ENCODE peak calls at places on chromosomes 5 and 9, in eight cellular contexts. Y is AG09319; F is EH; Q is brain microvascular endothelial cell; D is activated CD8-positive, alpha-beta memory T cell treated with anti-CD3 and anti-CD28 coated beads for 48 hours; J is MM.1S; B is NCI-H524 treated with DMSO at 0.1 percent for 48 hours; A is NCI-H345. C is an unnamed sample.
A peak's percentile ranks its signal among the peaks of the same experiment; 100 is the strongest.

GRCh38 chr5:66169534-66169933 is 25.4 kb downstream of the SREK1 start:
- DNase-seq in Q (no peak), Y (no peak), F (peak; percentile 4), B (no peak), D (no peak), J (no peak), A (no peak), C (no peak)

GRCh38 chr5:76544268-76544926 is 78.8 kb downstream of the F2RL2 start:
- DNase-seq in J (peak; percentile 48), F (peak; percentile 3), Y (no peak), D (no peak), A (no peak), B (peak; percentile 17), Q (peak; percentile 39), C (peak; percentile 78)

GRCh38 chr9:74783408-74783807 is 104.3 kb downstream of the TRPM6 start:
- DNase-seq in B (no peak), Y (no peak), A (no peak), F (peak; percentile 88), Q (peak; percentile 63), D (no peak), J (no peak), C (no peak)

GRCh38 chr9:96769989-96770388 is 7.9 kb downstream of the ZNF510 start:
- DNase-seq in F (no peak), Y (no peak), J (no peak), A (no peak), B (no peak), Q (no peak), D (no peak), C (no peak)

GRCh38 chr9:136438909-136439549 is 616 bp downstream of the INPP5E start:
- DNase-seq in A (peak; percentile 53), Y (no peak), F (peak; percentile 35), J (peak; percentile 53), D (peak; percentile 44), Q (peak; percentile 14), B (no peak), C (peak; percentile 56)

GRCh38 chr9:8809747-8810146 is 1010.2 kb upstream of the DMAC1 start:
- DNase-seq in B (peak; percentile 52), Y (no peak), J (no peak), D (no peak), F (no peak), Q (no peak), A (no peak), C (no peak)

GRCh38 chr9:90326219-90326618 is 316.4 kb downstream of the DIRAS2 start:
- DNase-seq in Y (no peak), J (no peak), D (no peak), F (peak; percentile 10), Q (no peak), A (no peak), B (no peak), C (no peak)

GRCh38 chr5:2751592-2752021 is at the start of gene IRX2:
- DNase-seq in D (no peak), Y (peak; percentile 81), Q (no peak), B (peak; percentile 89), J (no peak), A (peak; percentile 92), F (peak; percentile 98), C (peak; percentile 95)

GRCh38 chr5:100858987-100859545 is 44.0 kb downstream of the ST8SIA4 start:
- DNase-seq in B (no peak), Q (no peak), A (no peak), D (no peak), J (no peak), F (no peak), Y (no peak), C (no peak)

GRCh38 chr5:103894882-103895281 is 332.3 kb upstream of the NUDT12 start:
- DNase-seq in D (no peak), F (peak; percentile 57), Y (no peak), A (no peak), J (no peak), Q (peak; percentile 2), B (no peak), C (no peak)

GRCh38 chr9:70466976-70467551 is 52.6 kb upstream of the KLF9 start:
- DNase-seq in J (no peak), D (no peak), Q (peak; percentile 82), B (no peak), A (no peak), F (peak; percentile 88), Y (no peak), C (no peak)

GRCh38 chr9:105295151-105295550 is 50.7 kb downstream of the SLC44A1 start:
- DNase-seq in J (no peak), F (no peak), B (no peak), Q (no peak), A (no peak), D (no peak), Y (no peak), C (no peak)

GRCh38 chr9:85212209-85212608 is 529.5 kb downstream of the AGTPBP1 start:
- DNase-seq in F (peak; percentile 15), B (no peak), Q (peak; percentile 54), Y (no peak), D (no peak), A (no peak), J (no peak), C (peak; percentile 24)

GRCh38 chr5:79261907-79262306 is 26.0 kb downstream of the JMY start:
- DNase-seq in Y (no peak), J (peak; percentile 64), D (no peak), B (no peak), Q (no peak), A (no peak), F (no peak), C (no peak)

GRCh38 chr5:81899123-81899522 is 72.7 kb upstream of the ATG10 start:
- DNase-seq in F (no peak), A (no peak), J (no peak), Q (no peak), B (no peak), D (no peak), Y (no peak), C (no peak)

GRCh38 chr5:157520911-157521703 is 54.5 kb downstream of the ADAM19 start:
- DNase-seq in D (no peak), A (no peak), J (no peak), Y (no peak), B (no peak), F (peak; percentile 49), Q (no peak), C (no peak)

GRCh38 chr9:88387733-88388202 is 476 bp upstream of the SPIN1 start:
- DNase-seq in Q (peak; percentile 53), D (peak; percentile 1), F (peak; percentile 72), Y (no peak), A (peak; percentile 56), J (no peak), B (no peak), C (peak; percentile 72)

GRCh38 chr9:96495341-96495740 is 45.4 kb downstream of the HABP4 start:
- DNase-seq in F (peak; percentile 81), D (no peak), B (no peak), Y (peak; percentile 82), J (no peak), A (no peak), Q (peak; percentile 53), C (no peak)

GRCh38 chr9:32906213-32906612 is 95.2 kb downstream of the APTX start:
- DNase-seq in B (no peak), F (no peak), Y (no peak), D (no peak), A (no peak), Q (no peak), J (no peak), C (no peak)